ENCODE peak calls at places on chromosomes 4 and X, in six cellular contexts. One of them, this sample, is unnamed.

GRCh38 chrX:101950581-101950980 is 18.8 kb upstream of the ZMAT1 start:
- DNase-seq in Peyer's patch: no peak
- DNase-seq in astrocyte of the spinal cord: no peak
- DNase-seq in BJ: no peak
- DNase-seq in SK-N-SH: no peak
- DNase-seq in suprapubic skin: no peak
- DNase-seq in this sample: no peak

GRCh38 chrX:84710611-84711010 is 208.4 kb upstream of the HDX start:
- DNase-seq in Peyer's patch: no peak
- DNase-seq in astrocyte of the spinal cord: no peak
- DNase-seq in BJ: no peak
- DNase-seq in SK-N-SH: no peak
- DNase-seq in suprapubic skin: no peak
- DNase-seq in this sample: no peak

GRCh38 chrX:118116308-118117068 is at the start of gene KLHL13:
- DNase-seq in Peyer's patch: peak; percentile 57
- DNase-seq in astrocyte of the spinal cord: peak; percentile 10
- DNase-seq in BJ: no peak
- DNase-seq in SK-N-SH: peak; percentile 92
- DNase-seq in suprapubic skin: peak; percentile 62
- DNase-seq in this sample: peak; percentile 60

GRCh38 chr4:7416745-7417432 is 17.8 kb downstream of the PSAPL1 start:
- DNase-seq in Peyer's patch: no peak
- DNase-seq in astrocyte of the spinal cord: no peak
- DNase-seq in BJ: no peak
- DNase-seq in SK-N-SH: peak; percentile 2
- DNase-seq in suprapubic skin: no peak
- DNase-seq in this sample: no peak

GRCh38 chr4:70902577-70903281 is 560 bp downstream of the MOB1B start:
- DNase-seq in Peyer's patch: no peak
- DNase-seq in astrocyte of the spinal cord: peak; percentile 23
- DNase-seq in BJ: no peak
- DNase-seq in SK-N-SH: no peak
- DNase-seq in suprapubic skin: no peak
- DNase-seq in this sample: no peak

GRCh38 chr4:39354178-39354503 is 12.0 kb downstream of the RFC1 start:
- DNase-seq in Peyer's patch: no peak
- DNase-seq in astrocyte of the spinal cord: no peak
- DNase-seq in BJ: no peak
- DNase-seq in SK-N-SH: no peak
- DNase-seq in suprapubic skin: no peak
- DNase-seq in this sample: no peak

GRCh38 chrX:332496-332860 is 13.9 kb upstream of the GTPBP6 start:
- DNase-seq in Peyer's patch: no peak
- DNase-seq in astrocyte of the spinal cord: no peak
- DNase-seq in BJ: no peak
- DNase-seq in SK-N-SH: no peak
- DNase-seq in suprapubic skin: peak; percentile 54
- DNase-seq in this sample: no peak

GRCh38 chrX:139158256-139158655 is 372.3 kb upstream of the F9 start:
- DNase-seq in Peyer's patch: no peak
- DNase-seq in astrocyte of the spinal cord: no peak
- DNase-seq in BJ: no peak
- DNase-seq in SK-N-SH: no peak
- DNase-seq in suprapubic skin: no peak
- DNase-seq in this sample: no peak

GRCh38 chr4:153364061-153364460 is 19.6 kb downstream of the MND1 start:
- DNase-seq in Peyer's patch: no peak
- DNase-seq in astrocyte of the spinal cord: peak; percentile 60
- DNase-seq in BJ: no peak
- DNase-seq in SK-N-SH: no peak
- DNase-seq in suprapubic skin: no peak
- DNase-seq in this sample: no peak

GRCh38 chr4:114941522-114941921 is 171.9 kb downstream of the NDST4 start:
- DNase-seq in Peyer's patch: no peak
- DNase-seq in astrocyte of the spinal cord: no peak
- DNase-seq in BJ: no peak
- DNase-seq in SK-N-SH: no peak
- DNase-seq in suprapubic skin: no peak
- DNase-seq in this sample: no peak

GRCh38 chr4:174398728-174399127 is 115.0 kb downstream of the CEP44 start:
- DNase-seq in Peyer's patch: no peak
- DNase-seq in astrocyte of the spinal cord: peak; percentile 80
- DNase-seq in BJ: no peak
- DNase-seq in SK-N-SH: no peak
- DNase-seq in suprapubic skin: no peak
- DNase-seq in this sample: no peak

GRCh38 chrX:47628980-47629379 is 750 bp downstream of the CFP start:
- DNase-seq in Peyer's patch: no peak
- DNase-seq in astrocyte of the spinal cord: no peak
- DNase-seq in BJ: no peak
- DNase-seq in SK-N-SH: no peak
- DNase-seq in suprapubic skin: no peak
- DNase-seq in this sample: no peak
- TF ChIP-seq CTCF in Peyer's patch: no peak
- TF ChIP-seq CTCF in astrocyte of the spinal cord: no peak
- TF ChIP-seq CTCF in BJ: no peak
- TF ChIP-seq CTCF in SK-N-SH: no peak
- TF ChIP-seq CTCF in suprapubic skin: no peak
- TF ChIP-seq CTCF in this sample: no peak

GRCh38 chrX:100895365-100896075 is 21.4 kb upstream of the NOX1 start:
- DNase-seq in Peyer's patch: no peak
- DNase-seq in astrocyte of the spinal cord: peak; percentile 41
- DNase-seq in BJ: no peak
- DNase-seq in SK-N-SH: peak; percentile 19
- DNase-seq in suprapubic skin: no peak
- DNase-seq in this sample: peak; percentile 9
- TF ChIP-seq CTCF in Peyer's patch: no peak
- TF ChIP-seq CTCF in astrocyte of the spinal cord: peak; percentile 67
- TF ChIP-seq CTCF in BJ: peak; percentile 60
- TF ChIP-seq CTCF in SK-N-SH: peak; percentile 57
- TF ChIP-seq CTCF in suprapubic skin: peak; percentile 27
- TF ChIP-seq CTCF in this sample: peak; percentile 7

DNA sequence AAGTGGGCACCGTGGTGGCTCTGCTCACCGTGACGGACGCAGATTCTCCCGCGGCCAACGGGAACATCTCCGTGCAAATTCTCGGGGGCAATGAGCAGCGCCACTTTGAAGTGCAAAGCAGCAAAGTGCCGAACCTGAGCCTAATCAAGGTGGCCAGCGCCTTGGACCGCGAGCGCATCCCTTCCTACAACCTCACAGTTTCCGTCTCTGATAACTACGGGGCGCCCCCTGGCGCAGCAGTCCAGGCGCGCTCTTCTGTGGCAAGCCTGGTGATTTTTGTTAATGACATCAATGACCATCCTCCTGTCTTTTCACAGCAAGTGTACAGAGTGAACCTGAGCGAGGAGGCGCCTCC is 2.7 kb downstream of the FAT4 start:
- DNase-seq in Peyer's patch: peak; percentile 49
- DNase-seq in astrocyte of the spinal cord: peak; percentile 53
- DNase-seq in BJ: no peak
- DNase-seq in SK-N-SH: peak; percentile 57
- DNase-seq in suprapubic skin: peak; percentile 71
- DNase-seq in this sample: peak; percentile 49
- TF ChIP-seq CTCF in Peyer's patch: no peak
- TF ChIP-seq CTCF in astrocyte of the spinal cord: peak; percentile 64
- TF ChIP-seq CTCF in BJ: peak; percentile 76
- TF ChIP-seq CTCF in SK-N-SH: peak; percentile 70
- TF ChIP-seq CTCF in suprapubic skin: peak; percentile 40
- TF ChIP-seq CTCF in this sample: no peak

DNA sequence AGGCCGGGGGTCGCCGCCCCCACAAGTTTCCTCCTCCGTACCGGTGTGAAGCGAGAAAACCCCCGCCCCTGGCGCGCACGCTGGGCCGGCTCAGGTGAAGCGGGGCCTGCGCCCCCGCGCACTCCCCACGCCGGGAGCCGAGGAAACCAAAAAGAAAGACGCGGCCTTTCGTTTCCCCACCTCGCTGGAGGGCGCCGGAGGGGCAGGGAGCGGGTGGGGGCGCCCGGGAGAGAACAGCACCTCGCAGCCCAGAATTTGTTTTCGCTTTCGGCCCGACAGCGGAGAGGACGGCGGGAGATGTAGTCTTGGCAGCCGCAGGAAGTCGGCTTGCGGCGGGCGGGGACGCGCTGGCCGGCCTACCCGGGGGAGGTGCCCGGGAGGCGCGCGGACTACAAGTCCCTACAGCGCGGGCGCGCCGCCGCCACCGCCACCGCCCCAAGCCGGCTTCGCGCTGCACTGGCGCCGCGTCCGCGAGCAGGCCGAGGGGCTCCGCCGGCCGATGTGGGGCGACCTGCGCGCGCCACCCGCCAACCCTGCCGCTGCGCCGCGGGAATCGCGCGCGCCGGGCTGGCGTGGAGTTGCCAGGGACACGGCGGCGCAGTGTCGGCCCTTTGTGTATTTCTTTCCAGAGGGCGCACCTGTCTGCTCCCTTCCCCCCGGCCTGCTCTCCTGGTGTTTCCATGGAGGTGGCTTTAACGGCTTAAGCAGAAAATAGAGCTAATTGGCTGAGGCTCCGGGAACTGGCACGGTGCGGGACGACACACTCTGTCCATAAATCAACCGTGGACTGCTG is at the start of gene OTUD4:
- DNase-seq in Peyer's patch: peak; percentile 95
- DNase-seq in astrocyte of the spinal cord: peak; percentile 98
- DNase-seq in BJ: peak; percentile 81
- DNase-seq in SK-N-SH: peak; percentile 96
- DNase-seq in suprapubic skin: peak; percentile 94
- DNase-seq in this sample: peak; percentile 97
- TF ChIP-seq CTCF in Peyer's patch: no peak
- TF ChIP-seq CTCF in astrocyte of the spinal cord: peak; percentile 13
- TF ChIP-seq CTCF in BJ: peak; percentile 32
- TF ChIP-seq CTCF in SK-N-SH: peak; percentile 37
- TF ChIP-seq CTCF in suprapubic skin: no peak
- TF ChIP-seq CTCF in this sample: peak; percentile 33

DNA sequence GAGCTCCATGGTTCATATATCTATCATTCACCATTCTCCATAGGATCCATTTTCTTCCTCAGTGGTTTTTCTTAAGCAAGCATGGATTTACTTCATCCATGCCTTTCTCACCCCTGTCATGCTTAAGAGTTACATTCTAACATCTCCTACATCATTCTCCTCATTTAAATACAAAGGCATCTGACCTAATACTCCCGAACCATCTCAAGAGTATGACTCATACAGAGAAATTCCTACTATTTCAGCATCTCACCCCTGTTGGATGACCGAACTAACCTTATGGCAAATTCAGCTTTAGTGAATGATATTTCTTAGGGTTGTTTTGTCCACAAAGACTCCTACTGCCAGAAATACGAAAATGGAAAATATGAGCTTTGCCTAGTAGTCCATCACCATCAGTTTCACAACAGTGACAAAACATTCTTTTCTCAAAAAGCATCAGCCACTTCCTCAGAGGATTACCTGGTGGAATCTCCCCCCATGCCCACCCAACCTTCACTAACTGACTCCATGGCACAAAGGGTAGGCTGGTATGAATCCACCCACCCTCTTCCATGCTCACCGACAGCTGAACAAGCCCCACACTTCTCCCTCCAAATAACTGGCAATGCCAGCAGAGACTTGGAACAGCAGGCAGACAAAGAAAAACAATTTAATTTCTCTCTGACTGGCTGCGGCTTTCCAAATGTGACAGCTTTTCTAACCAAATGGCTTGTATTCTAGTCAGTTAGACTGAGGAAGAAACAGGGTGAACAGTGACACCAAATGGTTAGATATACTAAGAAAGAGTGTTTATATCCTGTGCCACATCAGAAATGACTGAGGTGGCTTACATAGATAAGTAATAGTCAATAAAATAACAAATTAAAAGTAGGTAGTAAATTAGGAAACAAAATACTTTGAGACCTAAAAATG is 199.1 kb upstream of the ADAMTS3 start:
- DNase-seq in Peyer's patch: no peak
- DNase-seq in astrocyte of the spinal cord: peak; percentile 84
- DNase-seq in BJ: peak; percentile 66
- DNase-seq in SK-N-SH: peak; percentile 7
- DNase-seq in suprapubic skin: no peak
- DNase-seq in this sample: no peak
- TF ChIP-seq CTCF in Peyer's patch: no peak
- TF ChIP-seq CTCF in astrocyte of the spinal cord: no peak
- TF ChIP-seq CTCF in BJ: no peak
- TF ChIP-seq CTCF in SK-N-SH: no peak
- TF ChIP-seq CTCF in suprapubic skin: no peak
- TF ChIP-seq CTCF in this sample: no peak

DNA sequence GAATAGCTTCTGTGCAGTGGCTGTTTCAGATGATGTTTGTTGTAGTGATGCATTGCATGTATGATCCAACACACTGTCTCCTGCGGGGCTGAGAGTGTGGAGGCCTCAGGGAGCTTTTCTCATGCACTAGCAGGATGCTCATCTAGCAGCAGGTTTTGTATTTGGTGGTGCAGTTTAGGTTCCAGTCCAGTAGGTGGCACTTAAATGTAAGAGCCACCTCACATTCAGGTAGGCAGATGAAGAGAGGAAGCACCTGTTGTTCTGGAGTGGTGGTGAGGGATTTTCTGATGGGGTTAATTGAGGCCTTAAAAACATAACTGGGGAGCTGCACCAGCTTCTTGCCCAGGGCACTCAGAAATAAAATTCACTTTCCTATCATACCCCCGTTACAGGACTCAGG is 300.9 kb downstream of the SPIN4 start:
- DNase-seq in Peyer's patch: no peak
- DNase-seq in astrocyte of the spinal cord: no peak
- DNase-seq in BJ: no peak
- DNase-seq in SK-N-SH: peak; percentile 0
- DNase-seq in suprapubic skin: no peak
- DNase-seq in this sample: no peak
- TF ChIP-seq CTCF in Peyer's patch: no peak
- TF ChIP-seq CTCF in astrocyte of the spinal cord: no peak
- TF ChIP-seq CTCF in BJ: no peak
- TF ChIP-seq CTCF in SK-N-SH: peak; percentile 27
- TF ChIP-seq CTCF in suprapubic skin: no peak
- TF ChIP-seq CTCF in this sample: no peak

GRCh38 chr4:56662782-56663468 is 18.2 kb downstream of the HOPX start:
- DNase-seq in Peyer's patch: no peak
- DNase-seq in astrocyte of the spinal cord: no peak
- DNase-seq in BJ: no peak
- DNase-seq in SK-N-SH: no peak
- DNase-seq in suprapubic skin: no peak
- DNase-seq in this sample: no peak

GRCh38 chr4:56671373-56671772 is 9.7 kb downstream of the HOPX start:
- DNase-seq in Peyer's patch: no peak
- DNase-seq in astrocyte of the spinal cord: no peak
- DNase-seq in BJ: no peak
- DNase-seq in SK-N-SH: no peak
- DNase-seq in suprapubic skin: no peak
- DNase-seq in this sample: peak; percentile 5

GRCh38 chr4:56671860-56672259 is 9.2 kb downstream of the HOPX start:
- DNase-seq in Peyer's patch: no peak
- DNase-seq in astrocyte of the spinal cord: no peak
- DNase-seq in BJ: no peak
- DNase-seq in SK-N-SH: no peak
- DNase-seq in suprapubic skin: no peak
- DNase-seq in this sample: no peak

GRCh38 chr4:56666279-56666678 is 14.8 kb downstream of the HOPX start:
- DNase-seq in Peyer's patch: no peak
- DNase-seq in astrocyte of the spinal cord: peak; percentile 42
- DNase-seq in BJ: no peak
- DNase-seq in SK-N-SH: no peak
- DNase-seq in suprapubic skin: no peak
- DNase-seq in this sample: no peak

DNA sequence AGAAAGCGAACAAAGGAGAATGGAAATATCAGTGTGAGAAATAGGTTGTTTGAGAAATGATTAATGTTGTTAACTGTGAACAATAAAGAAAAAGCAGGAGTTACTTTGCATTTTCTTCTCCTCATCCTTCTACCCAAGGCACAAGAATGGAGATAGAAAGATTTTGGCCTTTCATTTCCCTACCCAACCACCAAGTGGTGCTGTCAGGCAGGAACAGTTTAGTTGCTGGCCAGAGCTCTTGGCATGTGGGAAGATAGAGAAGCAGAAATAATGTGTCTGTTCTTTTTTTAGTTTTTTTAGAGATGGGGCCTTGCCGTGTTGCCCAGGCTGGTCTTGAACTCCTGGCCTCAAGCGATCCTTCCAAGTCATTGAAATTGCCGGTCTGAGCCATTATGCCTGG is 12.8 kb downstream of the HOPX start:
- DNase-seq in Peyer's patch: no peak
- DNase-seq in astrocyte of the spinal cord: no peak
- DNase-seq in BJ: no peak
- DNase-seq in SK-N-SH: no peak
- DNase-seq in suprapubic skin: no peak
- DNase-seq in this sample: no peak
- TF ChIP-seq CTCF in Peyer's patch: no peak
- TF ChIP-seq CTCF in astrocyte of the spinal cord: peak; percentile 36
- TF ChIP-seq CTCF in BJ: peak; percentile 22
- TF ChIP-seq CTCF in SK-N-SH: peak; percentile 30
- TF ChIP-seq CTCF in suprapubic skin: peak; percentile 19
- TF ChIP-seq CTCF in this sample: no peak

This sample was measured in body of pancreas.